ENCODE peak calls at places on chromosomes 16 and 17, in four cellular contexts. I is NT2/D1, V is IMR-90, Z is adrenal gland. F is an unnamed sample.

GRCh38 chr16:53257001-53257400 is 177.3 kb upstream of the RBL2 start:
- DNase-seq in Z (no peak), I (no peak), V (peak), F (no peak)

GRCh38 chr16:760498-761343 is at the start of gene MSLN:
- DNase-seq in Z (no peak), I (no peak), V (no peak), F (no peak)

GRCh38 chr17:73476890-73477350 is 165.1 kb upstream of the CDC42EP4 start:
- DNase-seq in I (no peak), V (no peak), Z (no peak), F (no peak)

GRCh38 chr17:7186241-7186640 is 7.1 kb upstream of the ASGR1 start:
- DNase-seq in V (no peak), I (no peak), Z (no peak), F (no peak)

GRCh38 chr17:81888988-81889595 is 2.3 kb downstream of the ALYREF start:
- DNase-seq in V (no peak), I (no peak), Z (no peak), F (no peak)

GRCh38 chr16:70455910-70456309 is 1.5 kb downstream of the FCSK start:
- DNase-seq in V (no peak), I (no peak), Z (no peak), F (no peak)

GRCh38 chr17:79745641-79746105 is 14.9 kb downstream of the ENPP7 start:
- DNase-seq in I (no peak), Z (no peak), V (no peak), F (no peak)

GRCh38 chr17:51371732-51372151 is 111.4 kb downstream of the UTP18 start:
- DNase-seq in I (peak), Z (peak), V (peak), F (peak)

GRCh38 chr16:84532855-84533486 is 28.5 kb upstream of the MEAK7 start:
- DNase-seq in I (no peak), V (no peak), Z (no peak), F (no peak)

GRCh38 chr16:5064915-5065314 is 841 bp downstream of the C16orf89 start:
- DNase-seq in I (no peak), Z (no peak), V (peak), F (no peak)

GRCh38 chr17:46818319-46818928 is at the start of gene WNT3:
- DNase-seq in Z (no peak), V (no peak), I (no peak), F (peak)

GRCh38 chr17:4858880-4859260 is 25.7 kb downstream of the MINK1 start:
- DNase-seq in V (peak), Z (peak), I (no peak), F (no peak)

GRCh38 chr17:61482467-61482866 is 30.2 kb downstream of the TBX4 start:
- DNase-seq in Z (no peak), V (no peak), I (no peak), F (no peak)

GRCh38 chr16:78732693-78733092 is 633.2 kb downstream of the WWOX start:
- DNase-seq in V (no peak), I (no peak), Z (no peak), F (no peak)

GRCh38 chr16:2671741-2672140 is 10.6 kb upstream of the KCTD5 start:
- DNase-seq in V (no peak), Z (no peak), I (no peak), F (no peak)

GRCh38 chr16:12531937-12532336 is 271.8 kb downstream of the CPPED1 start:
- DNase-seq in I (no peak), V (peak), Z (no peak), F (no peak)

GRCh38 chr17:75634754-75635609 is 1.7 kb downstream of the SMIM5 start:
- DNase-seq in V (no peak), Z (no peak), I (no peak), F (no peak)

GRCh38 chr17:35087731-35088646 is 24.5 kb upstream of the RFFL start:
- DNase-seq in I (no peak), V (peak), Z (peak), F (no peak)

GRCh38 chr16:66658860-66659190 is 37.7 kb downstream of the CMTM4 start:
- DNase-seq in I (no peak), Z (no peak), V (no peak), F (no peak)

GRCh38 chr17:16977932-16978331 is 6.0 kb upstream of the TNFRSF13B start:
- DNase-seq in I (no peak), Z (no peak), V (peak), F (no peak)

GRCh38 chr16:9000664-9001063 is 37.0 kb upstream of the USP7 start:
- DNase-seq in I (no peak), Z (no peak), V (no peak), F (no peak)

GRCh38 chr16:9004183-9004582 is 40.5 kb upstream of the USP7 start:
- DNase-seq in I (no peak), V (no peak), Z (no peak), F (no peak)

GRCh38 chr16:9003322-9003721 is 39.6 kb upstream of the USP7 start:
- DNase-seq in Z (no peak), V (no peak), I (no peak), F (no peak)

GRCh38 chr16:9003763-9004162 is 40.1 kb upstream of the USP7 start:
- DNase-seq in I (no peak), Z (no peak), V (no peak), F (no peak)

DNA sequence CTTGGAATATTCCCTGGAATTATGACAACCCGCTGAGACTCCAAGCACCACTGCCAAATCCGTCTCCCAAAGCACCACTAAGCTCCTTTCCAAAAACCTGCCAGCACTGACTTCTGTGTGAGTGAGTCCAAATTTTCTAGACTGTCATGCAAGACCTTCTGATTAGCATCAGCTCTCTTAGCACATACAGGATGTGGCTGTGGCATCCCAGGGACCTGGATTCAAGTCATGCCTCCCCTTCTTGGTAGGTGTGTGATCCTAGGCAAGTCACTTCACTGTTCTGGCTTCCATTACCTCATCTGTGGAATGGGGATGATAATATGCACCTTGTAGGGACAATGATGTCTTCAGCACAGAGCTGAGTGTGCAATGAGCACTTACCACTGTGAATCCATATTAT is 38.3 kb upstream of the USP7 start:
- DNase-seq in V (no peak), Z (no peak), I (no peak), F (no peak)
- H3K4me3 ChIP-seq in V (no peak), Z (no peak), I (no peak), F (no peak)

DNA sequence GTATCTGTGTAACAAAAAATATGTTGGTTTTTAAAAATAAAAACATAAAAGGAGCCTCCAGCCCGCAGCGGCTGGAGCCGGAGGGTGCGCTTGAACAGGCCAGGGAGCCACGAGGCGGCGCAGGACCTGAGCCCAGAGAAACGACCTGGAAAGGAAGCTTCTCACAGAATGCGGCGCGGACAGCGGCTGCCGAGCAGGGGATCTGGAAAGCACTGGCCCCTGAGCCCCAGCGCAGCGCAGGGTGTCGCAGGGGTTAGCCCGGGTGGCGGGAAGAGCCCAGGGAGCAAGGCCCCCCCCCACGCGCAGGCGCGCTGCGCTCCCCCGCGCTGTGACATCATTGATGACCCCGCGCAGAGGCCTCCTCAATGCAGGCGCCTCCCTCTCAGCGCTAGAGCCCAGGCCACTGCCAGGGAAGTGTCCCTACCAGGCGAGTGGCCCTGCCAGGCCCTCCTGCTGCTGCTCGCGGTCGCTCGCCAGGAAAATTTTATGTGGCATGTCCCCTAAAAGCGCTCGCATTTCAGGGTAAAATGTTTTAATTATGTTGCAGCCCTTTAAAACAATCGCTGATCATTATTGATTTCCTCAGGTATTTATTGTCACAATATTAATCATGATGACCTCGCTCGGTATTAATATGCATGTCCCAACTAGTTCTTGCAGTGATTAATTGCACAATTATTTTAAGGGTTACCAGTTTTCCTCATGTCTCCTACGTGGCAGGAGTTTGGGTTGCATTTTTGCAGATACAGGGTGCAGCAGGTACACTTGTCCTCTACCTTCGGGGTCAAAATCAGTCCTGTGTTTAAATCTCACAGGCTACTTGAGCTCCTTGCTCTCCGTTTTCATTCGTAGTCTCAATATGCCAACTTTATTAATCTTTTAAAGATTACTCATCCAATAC is 134.2 kb downstream of the USP22 start:
- DNase-seq in Z (peak), I (peak), V (peak), F (peak)
- H3K4me3 ChIP-seq in Z (peak), I (peak), V (peak), F (peak)

GRCh38 chr17:66836063-66837005 is 1.4 kb downstream of the CACNG5 start:
- DNase-seq in I (no peak), Z (no peak), V (no peak), F (no peak)

GRCh38 chr17:66833201-66833600 is 1.7 kb upstream of the CACNG5 start:
- DNase-seq in V (no peak), I (no peak), Z (no peak), F (no peak)

GRCh38 chr17:66835476-66835875 is 559 bp downstream of the CACNG5 start:
- DNase-seq in V (no peak), I (no peak), Z (no peak), F (no peak)

GRCh38 chr17:66834919-66835454 is at the start of gene CACNG5:
- DNase-seq in I (no peak), Z (no peak), V (no peak), F (no peak)

GRCh38 chr17:66834426-66834918 is 445 bp upstream of the CACNG5 start:
- DNase-seq in Z (no peak), V (no peak), I (no peak), F (no peak)
- H3K4me3 ChIP-seq in Z (no peak), V (no peak), I (peak), F (no peak)

DNA sequence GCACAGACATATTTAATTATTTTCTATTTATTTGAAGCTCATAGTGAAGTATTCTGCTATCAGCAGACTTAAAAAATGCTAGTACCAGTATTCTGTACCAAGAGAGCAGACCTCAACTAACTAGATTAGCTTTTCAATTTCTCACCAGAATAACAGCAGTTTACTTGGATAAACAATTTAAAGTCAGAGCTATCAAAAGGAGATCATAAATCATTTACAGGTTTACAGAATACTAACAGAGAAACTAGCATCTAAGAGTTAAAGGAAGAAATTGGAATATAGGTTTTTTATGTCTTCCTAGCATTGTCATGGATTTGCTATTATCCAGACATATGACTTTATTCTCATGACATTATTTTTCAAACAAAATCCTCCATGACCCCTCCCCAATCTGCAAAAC is 3.4 kb downstream of the SPOP start:
- DNase-seq in I (no peak), Z (no peak), V (no peak), F (no peak)
- H3K4me3 ChIP-seq in I (no peak), Z (no peak), V (no peak), F (no peak)

GRCh38 chr16:29810699-29811169 is 1.3 kb upstream of the PRRT2 start:
- DNase-seq in V (no peak), I (no peak), Z (peak), F (no peak)
- H3K4me3 ChIP-seq in V (no peak), I (peak), Z (no peak), F (peak)

GRCh38 chr16:85699224-85699558 is 10.4 kb upstream of the GINS2 start:
- DNase-seq in V (no peak), I (no peak), Z (no peak), F (no peak)
- H3K4me3 ChIP-seq in V (no peak), I (no peak), Z (no peak), F (no peak)

DNA sequence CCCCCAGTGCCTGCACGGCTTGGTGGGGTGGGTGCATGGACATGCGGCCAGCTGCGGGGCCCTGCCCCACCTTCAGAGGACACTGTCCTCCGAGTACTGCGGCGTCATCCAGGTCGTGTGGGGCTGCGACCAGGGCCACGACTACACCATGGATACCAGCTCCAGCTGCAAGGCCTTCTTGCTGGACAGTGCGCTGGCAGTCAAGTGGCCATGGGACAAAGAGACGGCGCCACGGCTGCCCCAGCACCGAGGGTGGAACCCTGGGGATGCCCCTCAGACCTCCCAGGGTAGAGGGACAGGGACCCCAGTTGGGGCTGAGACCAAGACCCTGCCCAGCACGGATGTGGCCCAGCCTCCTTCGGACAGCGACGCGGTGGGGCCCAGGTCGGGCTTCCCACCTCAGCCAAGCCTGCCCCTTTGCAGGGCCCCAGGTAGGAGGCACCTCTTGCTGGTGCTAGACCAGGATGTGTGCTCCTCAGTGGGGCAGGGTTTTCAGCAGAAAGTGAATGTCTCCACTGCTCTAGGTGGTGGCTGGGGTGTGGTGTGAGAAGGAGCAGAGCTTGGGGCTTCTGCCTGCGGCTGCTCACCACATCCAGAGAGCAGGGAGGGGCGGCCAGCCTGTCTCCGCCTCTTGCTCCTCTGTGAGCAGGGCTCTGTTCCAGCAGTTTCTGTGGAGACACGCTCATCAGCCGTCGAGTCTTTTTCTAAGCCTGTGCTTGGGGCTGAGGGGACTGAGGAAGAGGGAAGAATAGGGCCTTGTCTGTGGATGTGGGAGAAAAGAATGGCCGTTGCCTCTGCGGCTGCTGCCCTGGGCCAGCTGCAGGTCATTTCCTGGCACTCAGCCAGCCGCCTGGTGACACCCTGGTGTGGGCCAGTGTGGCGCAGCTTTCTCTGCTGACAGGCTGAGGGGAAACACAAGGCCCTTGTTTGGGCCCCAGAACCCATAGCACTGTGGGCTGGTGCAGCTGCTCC is 2.2 kb downstream of the ZNF276 start:
- DNase-seq in Z (no peak), I (no peak), V (peak), F (peak)
- H3K4me3 ChIP-seq in Z (no peak), I (no peak), V (no peak), F (peak)

GRCh38 chr16:56107944-56108583 is 83.2 kb upstream of the GNAO1 start:
- DNase-seq in Z (no peak), I (no peak), V (no peak), F (no peak)

GRCh38 chr16:56108724-56109123 is 82.6 kb upstream of the GNAO1 start:
- DNase-seq in Z (no peak), V (no peak), I (no peak), F (no peak)

GRCh38 chr16:56111100-56111499 is 80.2 kb upstream of the GNAO1 start:
- DNase-seq in I (no peak), V (no peak), Z (no peak), F (no peak)

GRCh38 chr16:56106527-56106926 is 84.8 kb upstream of the GNAO1 start:
- DNase-seq in V (no peak), I (no peak), Z (no peak), F (no peak)

GRCh38 chr16:56109205-56109604 is 82.1 kb upstream of the GNAO1 start:
- DNase-seq in Z (no peak), V (no peak), I (no peak), F (no peak)
- H3K4me3 ChIP-seq in Z (no peak), V (no peak), I (no peak), F (no peak)

F was measured in CD4-positive, alpha-beta memory T cell.